ENCODE peak calls at places on chromosome 21, in four cellular contexts. L is A549, W is GM12878, H is HepG2. E is an unnamed sample.

GRCh38 chr21:38950388-38951094 is 144.8 kb downstream of the ETS2 start:
- DNase-seq in L (no peak), W (no peak), H (no peak), E (no peak)

GRCh38 chr21:32256226-32256625 is 22.6 kb downstream of the MIS18A start:
- DNase-seq in H (no peak), L (no peak), W (no peak), E (no peak)

GRCh38 chr21:16037386-16037785 is 307.6 kb downstream of the USP25 start:
- DNase-seq in L (no peak), H (no peak), W (no peak), E (no peak)

GRCh38 chr21:42118121-42118795 is 47.1 kb downstream of the UMODL1 start:
- DNase-seq in W (no peak), L (no peak), H (no peak), E (no peak)

GRCh38 chr21:43274946-43275310 is 106.1 kb downstream of the CRYAA start:
- DNase-seq in L (no peak), W (no peak), H (no peak), E (peak; percentile 72)

GRCh38 chr21:44370771-44371410 is 17.5 kb downstream of the TRPM2 start:
- DNase-seq in W (no peak), L (no peak), H (no peak), E (peak; percentile 43)

GRCh38 chr21:36207577-36208320 is 51.1 kb downstream of the DOP1B start:
- DNase-seq in H (no peak), L (no peak), W (no peak), E (no peak)

GRCh38 chr21:29893687-29894086 is 46.1 kb downstream of the GRIK1 start:
- DNase-seq in L (no peak), W (no peak), H (no peak), E (no peak)

GRCh38 chr21:42039470-42039901 is 29.3 kb upstream of the ZBTB21 start:
- DNase-seq in L (no peak), W (no peak), H (no peak), E (no peak)

GRCh38 chr21:42161401-42161956 is 57.5 kb upstream of the ABCG1 start:
- DNase-seq in W (no peak), H (no peak), L (no peak), E (no peak)

GRCh38 chr21:42073140-42074099 is 2.3 kb downstream of the UMODL1 start:
- DNase-seq in H (no peak), L (no peak), W (no peak), E (no peak)

GRCh38 chr21:26534517-26534916 is 38.6 kb downstream of the CYYR1 start:
- DNase-seq in H (no peak), W (no peak), L (no peak), E (no peak)

GRCh38 chr21:41764558-41765392 is 2.1 kb downstream of the RIPK4 start:
- DNase-seq in L (no peak), H (peak; percentile 82), W (no peak), E (no peak)

GRCh38 chr21:42925114-42925907 is at the start of gene ERVH48-1:
- DNase-seq in W (no peak), H (no peak), L (no peak), E (no peak)

GRCh38 chr21:33362044-33362555 is 37.3 kb downstream of the IFNAR1 start:
- DNase-seq in H (no peak), W (no peak), L (no peak), E (no peak)

GRCh38 chr21:32525282-32525681 is 60.0 kb downstream of the TCP10L start:
- DNase-seq in W (no peak), L (no peak), H (no peak), E (no peak)

GRCh38 chr21:44440241-44441040 is 14.9 kb upstream of the LRRC3 start:
- DNase-seq in W (no peak), H (no peak), L (no peak), E (no peak)

GRCh38 chr21:46606427-46606813 is 1.5 kb upstream of the S100B start:
- DNase-seq in W (no peak), L (no peak), H (no peak), E (no peak)

GRCh38 chr21:41582298-41582840 is 74.4 kb upstream of the TMPRSS2 start:
- DNase-seq in H (no peak), W (no peak), L (no peak), E (no peak)

GRCh38 chr21:44087426-44088400 is 19.5 kb upstream of the PWP2 start:
- DNase-seq in L (no peak), H (no peak), W (no peak), E (no peak)

GRCh38 chr21:39546522-39546921 is 66.2 kb upstream of the B3GALT5 start:
- DNase-seq in H (no peak), L (no peak), W (no peak), E (no peak)

GRCh38 chr21:35953570-35953969 is 106.8 kb downstream of the SETD4 start:
- DNase-seq in W (no peak), H (peak; percentile 95), L (no peak), E (no peak)

GRCh38 chr21:30329203-30329868 is 8.2 kb downstream of the KRTAP27-1 start:
- DNase-seq in L (no peak), H (no peak), W (no peak), E (no peak)

GRCh38 chr21:43812139-43812821 is 22.9 kb downstream of the RRP1 start:
- DNase-seq in L (no peak), H (peak; percentile 21), W (no peak), E (no peak)

GRCh38 chr21:42711667-42712066 is 58.2 kb downstream of the PDE9A start:
- DNase-seq in L (no peak), W (no peak), H (peak; percentile 90), E (no peak)

GRCh38 chr21:41359289-41359688 is 2.5 kb upstream of the MX2 start:
- DNase-seq in W (no peak), L (no peak), H (no peak), E (no peak)

GRCh38 chr21:39014751-39015150 is 168.5 kb downstream of the PSMG1 start:
- DNase-seq in H (no peak), W (no peak), L (no peak), E (no peak)

GRCh38 chr21:25942145-25942544 is 207.4 kb downstream of the GABPA start:
- DNase-seq in L (no peak), W (no peak), H (no peak), E (no peak)

GRCh38 chr21:16965424-16965823 is 547.4 kb upstream of the CXADR start:
- DNase-seq in W (no peak), L (no peak), H (no peak), E (no peak)

GRCh38 chr21:42518216-42518615 is 4.6 kb downstream of the SLC37A1 start:
- DNase-seq in W (no peak), H (no peak), L (peak; percentile 44), E (no peak)

GRCh38 chr21:41374177-41374712 is 12.4 kb downstream of the MX2 start:
- DNase-seq in L (no peak), W (no peak), H (no peak), E (no peak)

DNA sequence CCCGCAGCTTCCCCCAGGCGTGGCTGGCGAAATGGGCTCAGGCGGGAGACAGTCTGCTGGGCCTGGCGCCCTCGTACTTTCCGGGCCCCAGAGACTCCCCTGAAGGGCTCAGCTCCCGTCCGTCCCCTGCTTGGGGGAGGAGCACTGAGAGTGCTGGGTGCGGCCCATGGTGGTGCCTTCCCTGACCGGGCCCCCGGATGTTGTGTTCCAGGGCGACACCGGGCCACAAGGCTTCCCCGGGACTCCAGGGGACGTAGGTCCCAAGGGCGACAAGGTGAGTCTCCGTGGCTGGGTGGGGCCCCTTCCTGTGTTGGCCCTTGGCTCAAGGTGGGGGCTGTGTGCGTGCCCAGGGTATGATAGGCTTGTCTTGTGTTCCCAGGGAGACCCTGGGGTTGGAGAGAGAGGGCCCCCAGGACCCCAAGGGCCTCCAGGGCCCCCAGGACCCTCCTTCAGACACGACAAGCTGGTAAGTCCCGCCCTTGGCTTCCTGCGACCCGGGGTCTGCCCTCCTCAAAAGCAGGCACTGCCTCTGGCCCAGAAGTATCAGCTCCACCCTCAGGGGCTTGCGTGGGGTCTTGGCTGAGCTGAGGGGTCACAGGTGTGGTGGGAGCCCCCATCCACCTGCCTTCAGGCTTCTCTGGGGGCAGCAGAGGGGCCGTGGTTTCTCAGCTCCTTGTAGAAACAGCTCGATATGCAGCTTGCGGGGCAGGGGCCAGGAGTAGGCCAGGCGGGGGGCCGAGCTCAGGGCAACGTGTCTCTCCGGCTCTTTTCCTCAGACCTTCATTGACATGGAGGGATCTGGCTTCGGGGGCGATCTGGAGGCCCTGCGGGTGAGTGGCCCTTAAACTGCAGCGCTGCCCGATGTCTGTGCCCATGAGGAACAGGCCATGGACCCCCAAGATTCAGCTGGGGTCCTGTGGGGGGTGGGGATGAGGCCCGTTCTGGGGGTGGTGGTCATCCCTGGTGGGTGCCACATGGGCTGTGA is 62.3 kb downstream of the SLC19A1 start:
- DNase-seq in W (no peak), L (no peak), H (no peak), E (no peak)
- TF ChIP-seq PBX3 in W (no peak), L (no peak), H (no peak), E (no peak)

GRCh38 chr21:37263827-37264226 is 3.3 kb downstream of the VPS26C start:
- DNase-seq in W (no peak), L (no peak), H (no peak), E (no peak)
- TF ChIP-seq PBX3 in W (no peak), L (no peak), H (no peak), E (no peak)

GRCh38 chr21:34684174-34684876 is 15.5 kb downstream of the CLIC6 start:
- DNase-seq in W (no peak), L (no peak), H (no peak), E (no peak)
- TF ChIP-seq PBX3 in W (no peak), L (no peak), H (no peak), E (no peak)

GRCh38 chr21:14842641-14843040 is 222.2 kb downstream of the NRIP1 start:
- DNase-seq in L (no peak), H (no peak), W (no peak), E (no peak)
- TF ChIP-seq PBX3 in L (no peak), H (no peak), W (no peak), E (no peak)